ENCODE peak calls at places on chromosomes 11 and 22, in nine cellular contexts. W is epithelial cell of esophagus; Z is activated T-cell treated with anti-CD3 and anti-CD28 coated beads for 1 hour; S is activated CD8-positive, alpha-beta memory T cell treated with anti-CD3 and anti-CD28 coated beads, Interleukin-2, amount 50 U/mL, for 48 hours; L is WTC11; P is caudate nucleus; E is cardiac fibroblast; M is Right ventricle myocardium superior; X is NCI-H1105. I is an unnamed sample.

GRCh38 chr11:9708544-9708943 is 44.7 kb downstream of the SWAP70 start:
- DNase-seq in W (no peak), Z (no peak), S (no peak), L (no peak), P (no peak), E (peak; percentile 27), M (no peak), X (no peak), I (no peak)

GRCh38 chr22:49632199-49633009 is 195.3 kb downstream of the BRD1 start:
- DNase-seq in W (peak; percentile 18), Z (no peak), S (no peak), L (peak; percentile 82), P (peak; percentile 37), E (peak; percentile 57), M (peak; percentile 68), X (peak; percentile 56), I (no peak)

GRCh38 chr11:107827041-107827440 is 31.5 kb downstream of the SLC35F2 start:
- DNase-seq in W (peak; percentile 31), Z (no peak), S (no peak), L (no peak), P (no peak), E (no peak), M (no peak), X (no peak), I (no peak)

GRCh38 chr11:803770-804598 is 1.0 kb downstream of the PIDD1 start:
- DNase-seq in W (peak; percentile 77), Z (no peak), S (no peak), L (no peak), P (no peak), E (no peak), M (no peak), X (peak; percentile 87), I (no peak)

GRCh38 chr22:44658371-44658953 is 43.5 kb upstream of the PRR5 start:
- DNase-seq in W (no peak), Z (no peak), S (peak; percentile 49), L (no peak), P (no peak), E (peak; percentile 9), M (peak; percentile 72), X (no peak), I (no peak)

GRCh38 chr22:47940211-47940610 is 1177.8 kb downstream of the TBC1D22A start:
- DNase-seq in W (no peak), Z (no peak), S (no peak), L (no peak), P (no peak), E (no peak), M (no peak), X (no peak), I (no peak)

GRCh38 chr11:116312560-116313340 is 460.0 kb downstream of the BUD13 start:
- DNase-seq in W (no peak), Z (no peak), S (no peak), L (no peak), P (peak; percentile 61), E (no peak), M (peak; percentile 90), X (peak; percentile 98), I (no peak)

GRCh38 chr22:49183826-49184216 is 643.9 kb downstream of the BRD1 start:
- DNase-seq in W (no peak), Z (no peak), S (no peak), L (no peak), P (no peak), E (no peak), M (no peak), X (no peak), I (no peak)

GRCh38 chr11:20477418-20478090 is 90.0 kb downstream of the PRMT3 start:
- DNase-seq in W (peak; percentile 20), Z (no peak), S (no peak), L (no peak), P (no peak), E (peak; percentile 13), M (no peak), X (no peak), I (no peak)

GRCh38 chr11:44083433-44083832 is 12.0 kb upstream of the EXT2 start:
- DNase-seq in W (no peak), Z (no peak), S (no peak), L (no peak), P (no peak), E (no peak), M (no peak), X (no peak), I (no peak)

GRCh38 chr11:85694385-85694980 is 8.5 kb upstream of the CCDC89 start:
- DNase-seq in W (peak; percentile 48), Z (no peak), S (no peak), L (no peak), P (no peak), E (peak; percentile 78), M (no peak), X (no peak), I (no peak)

GRCh38 chr11:85115798-85116197 is 511.3 kb downstream of the DLG2 start:
- DNase-seq in W (no peak), Z (no peak), S (no peak), L (no peak), P (no peak), E (peak; percentile 8), M (no peak), X (no peak), I (no peak)

GRCh38 chr11:46616551-46617450 is at the start of gene HARBI1:
- DNase-seq in W (peak; percentile 93), Z (peak; percentile 84), S (peak; percentile 95), L (peak; percentile 89), P (peak; percentile 86), E (peak; percentile 90), M (peak; percentile 94), X (peak; percentile 90), I (peak; percentile 86)

GRCh38 chr11:31757245-31757835 is 53.8 kb downstream of the PAX6 start:
- DNase-seq in W (no peak), Z (no peak), S (no peak), L (no peak), P (no peak), E (peak; percentile 2), M (no peak), X (peak; percentile 77), I (no peak)

GRCh38 chr22:45531944-45532631 is 29.4 kb downstream of the FBLN1 start:
- DNase-seq in W (peak; percentile 78), Z (no peak), S (no peak), L (no peak), P (no peak), E (no peak), M (no peak), X (no peak), I (no peak)

GRCh38 chr22:37021710-37022482 is 2.4 kb downstream of the MPST start:
- DNase-seq in W (peak; percentile 65), Z (peak; percentile 51), S (peak; percentile 82), L (peak; percentile 69), P (no peak), E (peak; percentile 48), M (peak; percentile 71), X (peak; percentile 7), I (peak; percentile 44)

GRCh38 chr11:82004537-82005213 is 729.0 kb downstream of the FAM181B start:
- DNase-seq in W (peak; percentile 51), Z (no peak), S (no peak), L (no peak), P (no peak), E (no peak), M (no peak), X (no peak), I (no peak)

GRCh38 chr11:94128171-94128745 is 383 bp upstream of the PANX1 start:
- DNase-seq in W (peak; percentile 33), Z (no peak), S (peak; percentile 69), L (peak; percentile 46), P (no peak), E (no peak), M (peak; percentile 57), X (peak; percentile 65), I (no peak)

GRCh38 chr22:29907753-29908515 is 25.0 kb downstream of the MTMR3 start:
- DNase-seq in W (peak; percentile 98), Z (peak; percentile 5), S (no peak), L (no peak), P (no peak), E (peak; percentile 93), M (peak; percentile 85), X (peak; percentile 34), I (no peak)

GRCh38 chr11:63574856-63575602 is 11.8 kb upstream of the PLAAT2 start:
- DNase-seq in W (peak; percentile 53), Z (no peak), S (no peak), L (no peak), P (no peak), E (no peak), M (peak; percentile 55), X (no peak), I (no peak)

GRCh38 chr11:44538375-44539054 is 26.9 kb upstream of the CD82 start:
- DNase-seq in W (peak; percentile 68), Z (peak; percentile 58), S (peak; percentile 88), L (peak; percentile 85), P (peak; percentile 55), E (peak; percentile 71), M (peak; percentile 86), X (peak; percentile 63), I (peak; percentile 56)

GRCh38 chr22:18005201-18005926 is 19.0 kb downstream of the MICAL3 start:
- DNase-seq in W (no peak), Z (no peak), S (no peak), L (no peak), P (no peak), E (no peak), M (no peak), X (no peak), I (no peak)

I was measured in T follicular helper cell.